ENCODE peak calls at places on chromosome 6, in eight cellular contexts. T, M, F, Y, B, K, G and A are unnamed samples.

GRCh38 chr6:74128536-74128935 is 432.5 kb downstream of the CD109 start:
- DNase-seq in T (no peak), M (no peak), F (no peak), Y (no peak), B (no peak), K (no peak), G (no peak), A (no peak)

GRCh38 chr6:81609736-81610135 is 142.7 kb downstream of the TENT5A start:
- DNase-seq in T (no peak), M (no peak), F (no peak), Y (no peak), B (no peak), K (no peak), G (no peak), A (no peak)

GRCh38 chr6:141925001-141925400 is 207.7 kb upstream of the GJE1 start:
- DNase-seq in T (peak; percentile 4), M (no peak), F (no peak), Y (no peak), B (no peak), K (no peak), G (no peak), A (no peak)

GRCh38 chr6:114342826-114343781 is at the start of gene HS3ST5:
- DNase-seq in T (no peak), M (peak; percentile 73), F (peak; percentile 75), Y (peak; percentile 6), B (peak; percentile 19), K (peak; percentile 12), G (no peak), A (no peak)

GRCh38 chr6:33407132-33407718 is 3.6 kb upstream of the PHF1 start:
- DNase-seq in T (peak; percentile 79), M (peak; percentile 21), F (no peak), Y (no peak), B (no peak), K (no peak), G (no peak), A (no peak)

GRCh38 chr6:15039136-15039535 is 206.7 kb upstream of the JARID2 start:
- DNase-seq in T (no peak), M (no peak), F (no peak), Y (no peak), B (no peak), K (no peak), G (no peak), A (no peak)

GRCh38 chr6:10154251-10154650 is 260.6 kb downstream of the TFAP2A start:
- DNase-seq in T (no peak), M (no peak), F (no peak), Y (no peak), B (no peak), K (no peak), G (no peak), A (no peak)

GRCh38 chr6:139834232-139834631 is 459.8 kb upstream of the CITED2 start:
- DNase-seq in T (no peak), M (no peak), F (no peak), Y (no peak), B (no peak), K (no peak), G (no peak), A (no peak)

GRCh38 chr6:63543001-63543400 is 29.3 kb upstream of the LOC128125822 start:
- DNase-seq in T (no peak), M (no peak), F (no peak), Y (no peak), B (no peak), K (no peak), G (no peak), A (no peak)

GRCh38 chr6:116412270-116412669 is 41.5 kb downstream of the DSE start:
- DNase-seq in T (peak; percentile 44), M (no peak), F (no peak), Y (no peak), B (no peak), K (no peak), G (no peak), A (no peak)

GRCh38 chr6:50025258-50025657 is 3.5 kb upstream of the DEFB110 start:
- DNase-seq in T (no peak), M (no peak), F (no peak), Y (no peak), B (no peak), K (no peak), G (no peak), A (no peak)

GRCh38 chr6:79467716-79468115 is 69.5 kb downstream of the LCA5 start:
- DNase-seq in T (peak; percentile 9), M (no peak), F (no peak), Y (no peak), B (peak; percentile 3), K (no peak), G (no peak), A (no peak)

GRCh38 chr6:157405986-157406385 is 25.0 kb downstream of the ZDHHC14 start:
- DNase-seq in T (no peak), M (no peak), F (no peak), Y (no peak), B (no peak), K (no peak), G (no peak), A (no peak)

GRCh38 chr6:158070513-158070912 is 88.8 kb downstream of the SYNJ2 start:
- DNase-seq in T (no peak), M (no peak), F (no peak), Y (no peak), B (no peak), K (no peak), G (no peak), A (no peak)

GRCh38 chr6:156021746-156022396 is 566.2 kb upstream of the NOX3 start:
- DNase-seq in T (peak; percentile 87), M (no peak), F (no peak), Y (no peak), B (no peak), K (no peak), G (no peak), A (no peak)

GRCh38 chr6:128139519-128139918 is 238.7 kb upstream of the THEMIS start:
- DNase-seq in T (peak; percentile 72), M (no peak), F (no peak), Y (no peak), B (no peak), K (no peak), G (no peak), A (no peak)

GRCh38 chr6:117449549-117450439 is 24.1 kb upstream of the ROS1 start:
- DNase-seq in T (peak; percentile 93), M (peak; percentile 90), F (peak; percentile 73), Y (peak; percentile 20), B (peak; percentile 78), K (peak; percentile 52), G (peak; percentile 69), A (peak; percentile 39)

GRCh38 chr6:148972481-148972880 is 225.7 kb downstream of the UST start:
- DNase-seq in T (no peak), M (peak; percentile 78), F (peak; percentile 99), Y (peak; percentile 69), B (peak; percentile 8), K (peak; percentile 68), G (peak; percentile 31), A (no peak)

GRCh38 chr6:144921206-144921975 is 636.3 kb downstream of the UTRN start:
- DNase-seq in T (no peak), M (no peak), F (no peak), Y (no peak), B (no peak), K (no peak), G (no peak), A (no peak)

GRCh38 chr6:148441454-148441911 is 98.8 kb downstream of the SASH1 start:
- DNase-seq in T (peak; percentile 71), M (peak; percentile 62), F (no peak), Y (no peak), B (no peak), K (no peak), G (no peak), A (no peak)

GRCh38 chr6:20473518-20473917 is 60.7 kb upstream of the CDKAL1 start:
- DNase-seq in T (no peak), M (no peak), F (no peak), Y (no peak), B (no peak), K (no peak), G (no peak), A (no peak)

GRCh38 chr6:158040051-158040803 is 58.6 kb downstream of the SYNJ2 start:
- DNase-seq in T (peak; percentile 99), M (no peak), F (peak; percentile 86), Y (no peak), B (peak; percentile 82), K (peak; percentile 54), G (no peak), A (no peak)

GRCh38 chr6:106546322-106547052 is 82.8 kb downstream of the RTN4IP1 start:
- DNase-seq in T (peak; percentile 90), M (no peak), F (no peak), Y (no peak), B (no peak), K (no peak), G (no peak), A (no peak)

GRCh38 chr6:6515691-6516607 is 72.6 kb upstream of the LY86 start:
- DNase-seq in T (no peak), M (no peak), F (no peak), Y (no peak), B (peak; percentile 81), K (peak; percentile 80), G (peak; percentile 61), A (no peak)

GRCh38 chr6:151413372-151414145 is 22.2 kb upstream of the ZBTB2 start:
- DNase-seq in T (no peak), M (no peak), F (no peak), Y (no peak), B (no peak), K (peak; percentile 60), G (peak; percentile 63), A (peak; percentile 59)

GRCh38 chr6:24382220-24382540 is 20.6 kb upstream of the MRS2 start:
- DNase-seq in T (no peak), M (no peak), F (no peak), Y (no peak), B (no peak), K (no peak), G (no peak), A (no peak)

GRCh38 chr6:53707108-53707897 is 41.7 kb upstream of the KLHL31 start:
- DNase-seq in T (no peak), M (no peak), F (no peak), Y (no peak), B (no peak), K (no peak), G (no peak), A (no peak)